ENCODE peak calls at places on chromosomes 1 and 21, in ten cellular contexts. I, J, M, N, O, X, H, Z, W and B are unnamed samples.
A peak's percentile ranks its signal among the peaks of the same experiment; 100 is the strongest.

GRCh38 chr1:154478013-154478412 is 24.0 kb upstream of the TDRD10 start:
- DNase-seq in I (no peak), J (no peak), M (no peak), N (no peak), O (no peak), X (no peak), H (peak; percentile 81), Z (no peak), W (no peak), B (no peak)

GRCh38 chr1:229953736-229954326 is 113.2 kb upstream of the GALNT2 start:
- DNase-seq in I (no peak), J (no peak), M (no peak), N (no peak), O (no peak), X (no peak), H (no peak), Z (no peak), W (no peak), B (no peak)

GRCh38 chr1:172134087-172134731 is 286.3 kb upstream of the C1orf105 start:
- DNase-seq in I (no peak), J (no peak), M (no peak), N (no peak), O (no peak), X (no peak), H (no peak), Z (no peak), W (no peak), B (no peak)

GRCh38 chr21:28884481-28884880 is 108.2 kb downstream of the LTN1 start:
- DNase-seq in I (no peak), J (no peak), M (no peak), N (no peak), O (no peak), X (no peak), H (no peak), Z (no peak), W (no peak), B (no peak)

GRCh38 chr1:39434797-39435395 is 56.5 kb upstream of the BMP8A start:
- DNase-seq in I (no peak), J (no peak), M (no peak), N (no peak), O (no peak), X (no peak), H (no peak), Z (no peak), W (no peak), B (no peak)

GRCh38 chr1:247291835-247292561 is 36.1 kb downstream of the VN1R5 start:
- DNase-seq in I (no peak), J (no peak), M (no peak), N (no peak), O (no peak), X (no peak), H (no peak), Z (no peak), W (no peak), B (no peak)

GRCh38 chr1:203126151-203126865 is 1.2 kb upstream of the ADORA1 start:
- DNase-seq in I (no peak), J (no peak), M (no peak), N (no peak), O (no peak), X (no peak), H (no peak), Z (no peak), W (peak; percentile 9), B (no peak)

GRCh38 chr1:47690341-47691244 is 252.7 kb downstream of the FOXD2 start:
- DNase-seq in I (no peak), J (no peak), M (no peak), N (no peak), O (no peak), X (no peak), H (no peak), Z (no peak), W (no peak), B (no peak)

GRCh38 chr1:18614011-18614735 is 16.5 kb upstream of the PAX7 start:
- DNase-seq in I (no peak), J (no peak), M (no peak), N (no peak), O (no peak), X (no peak), H (no peak), Z (no peak), W (no peak), B (no peak)

GRCh38 chr1:151837197-151837596 is 2.4 kb downstream of the C2CD4D start:
- DNase-seq in I (no peak), J (no peak), M (no peak), N (no peak), O (no peak), X (no peak), H (no peak), Z (no peak), W (no peak), B (no peak)

GRCh38 chr1:188170935-188171334 is 1342.2 kb downstream of the PLA2G4A start:
- DNase-seq in I (no peak), J (no peak), M (no peak), N (no peak), O (no peak), X (no peak), H (no peak), Z (no peak), W (no peak), B (no peak)

GRCh38 chr1:173532237-173532636 is 55.1 kb downstream of the PRDX6 start:
- DNase-seq in I (no peak), J (no peak), M (no peak), N (no peak), O (peak; percentile 28), X (no peak), H (no peak), Z (no peak), W (no peak), B (no peak)

GRCh38 chr1:107965112-107965991 is at the start of gene VAV3:
- DNase-seq in I (no peak), J (peak; percentile 90), M (peak; percentile 69), N (peak; percentile 25), O (peak; percentile 55), X (peak; percentile 28), H (peak; percentile 56), Z (peak; percentile 84), W (peak; percentile 81), B (peak; percentile 79)
- TF ChIP-seq CTCF in I (no peak), J (no peak), M (peak; percentile 49), N (no peak), O (no peak), X (no peak), H (no peak), Z (peak; percentile 19), W (peak; percentile 4), B (no peak)

GRCh38 chr1:3796215-3797193 is at the start of gene LRRC47:
- DNase-seq in I (peak; percentile 33), J (peak; percentile 97), M (peak; percentile 76), N (peak; percentile 85), O (peak; percentile 91), X (peak; percentile 94), H (peak; percentile 95), Z (peak; percentile 95), W (peak; percentile 73), B (peak; percentile 78)
- TF ChIP-seq CTCF in I (no peak), J (no peak), M (no peak), N (no peak), O (no peak), X (no peak), H (peak; percentile 12), Z (peak; percentile 26), W (no peak), B (no peak)

DNA sequence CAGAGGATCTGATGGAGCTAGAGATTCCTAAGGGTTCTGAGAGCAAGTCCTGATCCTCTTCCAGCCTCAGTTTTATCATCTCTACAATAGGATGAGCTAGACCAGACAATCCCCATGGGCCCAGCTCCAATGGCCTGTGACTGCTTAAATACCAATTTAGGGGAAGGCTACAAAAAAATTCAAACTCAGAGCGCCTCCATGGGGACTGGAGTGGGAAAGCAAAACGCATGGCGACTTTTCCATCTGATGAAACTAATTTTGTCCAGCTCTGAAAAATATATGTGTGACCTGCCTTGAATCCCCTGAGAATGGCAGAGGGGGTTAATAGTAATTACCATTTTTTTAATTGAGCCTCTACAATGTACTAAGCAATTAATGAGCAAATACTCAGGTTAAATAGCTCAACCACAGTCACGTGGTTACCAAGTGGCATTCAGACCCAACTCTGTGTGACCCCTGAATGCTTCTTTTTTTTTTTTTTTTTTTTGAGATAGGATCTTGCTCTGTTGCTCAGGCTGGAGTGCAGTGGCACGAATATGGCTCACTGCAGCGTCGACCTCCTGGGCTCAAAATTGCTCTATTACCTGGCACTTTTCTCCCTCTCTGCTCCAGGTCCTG is 8.4 kb downstream of the EXTL1 start:
- DNase-seq in I (no peak), J (no peak), M (no peak), N (no peak), O (no peak), X (no peak), H (no peak), Z (no peak), W (no peak), B (no peak)
- TF ChIP-seq CTCF in I (no peak), J (no peak), M (no peak), N (no peak), O (peak; percentile 5), X (no peak), H (no peak), Z (no peak), W (peak; percentile 14), B (no peak)

GRCh38 chr1:67020765-67021164 is 33.2 kb downstream of the SLC35D1 start:
- DNase-seq in I (no peak), J (no peak), M (no peak), N (no peak), O (no peak), X (no peak), H (no peak), Z (no peak), W (no peak), B (no peak)

GRCh38 chr1:67019121-67019520 is 34.8 kb downstream of the SLC35D1 start:
- DNase-seq in I (no peak), J (no peak), M (no peak), N (no peak), O (no peak), X (no peak), H (no peak), Z (no peak), W (no peak), B (no peak)

GRCh38 chr1:67018574-67018973 is 35.4 kb downstream of the SLC35D1 start:
- DNase-seq in I (no peak), J (no peak), M (no peak), N (no peak), O (no peak), X (no peak), H (no peak), Z (no peak), W (no peak), B (no peak)

GRCh38 chr1:67019600-67020136 is 34.3 kb downstream of the SLC35D1 start:
- DNase-seq in I (peak; percentile 67), J (no peak), M (no peak), N (no peak), O (peak; percentile 88), X (no peak), H (no peak), Z (no peak), W (no peak), B (no peak)

GRCh38 chr1:67020304-67020703 is 33.6 kb downstream of the SLC35D1 start:
- DNase-seq in I (peak; percentile 52), J (no peak), M (no peak), N (no peak), O (peak; percentile 78), X (no peak), H (no peak), Z (no peak), W (no peak), B (no peak)
- TF ChIP-seq CTCF in I (no peak), J (no peak), M (no peak), N (no peak), O (no peak), X (no peak), H (no peak), Z (no peak), W (no peak), B (no peak)